ENCODE peak calls at places on chromosomes 3 and 15, in five cellular contexts. R is mucosa of descending colon, F is fibroblast of lung, V is fibroblast of pulmonary artery, S is skeletal muscle cell. O is an unnamed sample.

GRCh38 chr3:156772588-156773206 is 53.5 kb upstream of the LEKR1 start:
- DNase-seq in R (no peak), F (no peak), V (peak), S (no peak), O (no peak)

GRCh38 chr3:185308126-185308754 is 54.4 kb upstream of the EHHADH start:
- DNase-seq in R (no peak), F (peak), V (peak), S (no peak), O (peak)

GRCh38 chr15:66701422-66702034 is 508 bp upstream of the SMAD6 start:
- DNase-seq in R (peak), F (no peak), V (no peak), S (no peak), O (peak)

GRCh38 chr15:67197364-67197695 is 57.1 kb downstream of the AAGAB start:
- DNase-seq in R (no peak), F (no peak), V (no peak), S (no peak), O (no peak)

GRCh38 chr3:71991051-71991450 is 206.1 kb upstream of the PROK2 start:
- DNase-seq in R (no peak), F (no peak), V (no peak), S (no peak), O (no peak)

GRCh38 chr3:197516517-197516889 is 39.3 kb downstream of the BDH1 start:
- DNase-seq in R (no peak), F (peak), V (peak), S (peak), O (no peak)

GRCh38 chr15:90762109-90762508 is 45.0 kb downstream of the BLM start:
- DNase-seq in R (no peak), F (peak), V (peak), S (peak), O (no peak)

GRCh38 chr3:29181149-29181780 is 99.6 kb upstream of the RBMS3 start:
- DNase-seq in R (no peak), F (no peak), V (no peak), S (no peak), O (no peak)

GRCh38 chr3:144112036-144112435 is 140.4 kb downstream of the DIPK2A start:
- DNase-seq in R (no peak), F (no peak), V (no peak), S (no peak), O (no peak)

GRCh38 chr3:188154758-188155574 is 1.0 kb downstream of the LPP start:
- DNase-seq in R (no peak), F (peak), V (peak), S (no peak), O (no peak)

GRCh38 chr3:128275316-128276150 is 122.3 kb downstream of the EEFSEC start:
- DNase-seq in R (no peak), F (no peak), V (no peak), S (no peak), O (no peak)

GRCh38 chr15:90044916-90045371 is 43.8 kb downstream of the ZNF710 start:
- DNase-seq in R (no peak), F (no peak), V (no peak), S (no peak), O (no peak)

GRCh38 chr15:89524184-89524583 is 27.8 kb upstream of the RHCG start:
- DNase-seq in R (no peak), F (no peak), V (no peak), S (no peak), O (no peak)

GRCh38 chr15:73344051-73344450 is 24.7 kb downstream of the HCN4 start:
- DNase-seq in R (no peak), F (no peak), V (no peak), S (no peak), O (no peak)

GRCh38 chr3:147649475-147649874 is 240.3 kb downstream of the ZIC1 start:
- DNase-seq in R (no peak), F (no peak), V (no peak), S (no peak), O (no peak)

GRCh38 chr3:130897316-130897715 is 3.4 kb downstream of the ATP2C1 start:
- DNase-seq in R (no peak), F (no peak), V (no peak), S (no peak), O (no peak)

GRCh38 chr15:81642451-81642990 is 268.5 kb upstream of the TMC3 start:
- DNase-seq in R (no peak), F (peak), V (no peak), S (peak), O (no peak)

GRCh38 chr3:63970596-63971468 is 52.5 kb downstream of the PSMD6 start:
- DNase-seq in R (no peak), F (peak), V (no peak), S (no peak), O (no peak)

GRCh38 chr3:143952569-143953069 is 19.0 kb upstream of the DIPK2A start:
- DNase-seq in R (no peak), F (no peak), V (no peak), S (no peak), O (no peak)

GRCh38 chr3:149277338-149277813 is 55.7 kb upstream of the CP start:
- DNase-seq in R (no peak), F (peak), V (peak), S (peak), O (no peak)

DNA sequence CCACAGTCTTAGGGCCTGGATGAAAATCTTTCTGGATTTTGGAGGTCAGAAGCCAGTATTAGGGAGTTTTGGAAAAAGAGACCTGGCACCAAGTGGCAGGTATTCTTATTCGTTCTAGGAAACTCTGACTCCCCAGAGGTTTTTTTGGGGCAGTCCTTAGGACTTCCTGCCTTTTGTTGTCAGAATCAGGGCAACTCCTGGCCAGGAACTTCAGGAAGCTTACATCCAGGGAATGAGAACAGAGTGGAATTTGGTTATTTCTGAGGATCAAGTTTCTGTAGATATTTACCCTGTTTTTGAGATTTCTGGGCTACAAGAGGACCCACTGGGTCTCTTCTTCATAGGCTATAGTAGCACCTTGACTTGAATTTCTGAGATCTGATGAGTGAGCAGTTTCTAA is 15.5 kb downstream of the SCN10A start:
- DNase-seq in R (no peak), F (no peak), V (no peak), S (no peak), O (no peak)
- H3K4me3 ChIP-seq in R (no peak), F (no peak), V (no peak), S (no peak), O (no peak)

GRCh38 chr3:13080591-13080990 is 7.4 kb upstream of the IQSEC1 start:
- DNase-seq in R (no peak), F (no peak), V (no peak), S (no peak), O (no peak)

GRCh38 chr3:13079051-13079450 is 5.8 kb upstream of the IQSEC1 start:
- DNase-seq in R (no peak), F (no peak), V (no peak), S (no peak), O (no peak)

GRCh38 chr3:13078158-13078905 is 5.1 kb upstream of the IQSEC1 start:
- DNase-seq in R (no peak), F (no peak), V (no peak), S (no peak), O (no peak)

GRCh38 chr3:13080026-13080425 is 6.8 kb upstream of the IQSEC1 start:
- DNase-seq in R (no peak), F (no peak), V (no peak), S (no peak), O (no peak)

DNA sequence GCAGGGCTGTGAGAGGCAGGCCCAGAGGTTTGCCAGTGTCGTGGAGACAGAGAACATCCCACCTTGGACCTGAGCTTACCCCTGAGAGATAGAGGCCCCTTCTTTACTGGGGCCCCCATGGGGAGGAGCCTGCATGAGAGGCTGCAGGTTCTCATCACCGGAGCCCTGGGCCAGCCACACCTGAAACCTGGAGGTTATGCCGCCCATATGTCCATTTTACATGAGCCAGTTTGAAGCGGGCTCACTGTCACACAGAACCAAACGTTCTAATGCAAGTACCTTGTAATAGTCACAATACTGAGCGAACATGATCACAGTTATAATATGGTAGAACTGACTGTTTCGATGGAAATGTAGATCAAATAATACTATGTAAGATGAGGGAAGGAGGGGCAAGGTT is 6.3 kb upstream of the IQSEC1 start:
- DNase-seq in R (no peak), F (no peak), V (no peak), S (no peak), O (no peak)
- H3K4me3 ChIP-seq in R (no peak), F (no peak), V (no peak), S (no peak), O (no peak)

DNA sequence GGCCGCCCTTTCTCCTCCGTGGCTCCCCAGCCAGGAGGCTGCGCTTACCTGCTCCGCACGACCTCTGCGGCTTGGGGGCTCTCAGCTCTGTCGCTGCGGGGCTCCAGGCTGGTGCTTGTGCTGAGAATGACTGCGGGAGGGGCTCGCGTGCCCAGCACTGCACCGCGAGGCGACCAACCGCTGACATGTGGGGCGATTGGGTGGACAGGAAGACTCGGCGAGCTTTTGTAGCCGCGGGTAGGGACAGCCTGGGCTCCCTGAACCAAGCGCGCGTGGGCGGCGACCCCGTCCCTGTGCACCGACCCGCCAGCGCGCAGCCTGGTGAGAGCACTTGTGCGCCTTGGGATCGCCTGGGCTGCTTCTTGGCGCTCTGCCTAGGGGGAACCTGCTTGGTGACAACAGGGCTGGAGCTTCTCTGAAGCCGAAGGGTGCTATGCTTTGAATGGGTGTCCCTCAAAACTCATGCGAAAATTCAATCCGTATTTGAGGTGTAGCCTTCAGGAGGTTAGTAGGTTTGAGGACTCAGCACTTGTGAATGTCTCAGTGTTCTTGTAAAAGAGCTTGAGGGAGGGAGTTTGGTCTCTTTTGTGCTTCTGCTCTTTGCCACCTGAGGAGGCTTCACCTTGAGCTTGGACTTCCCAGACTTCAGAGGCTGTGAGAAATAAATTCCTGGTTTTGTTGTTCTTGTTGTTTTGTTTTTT is 50.4 kb downstream of the IL12A start:
- DNase-seq in R (peak), F (no peak), V (no peak), S (no peak), O (peak)
- H3K4me3 ChIP-seq in R (no peak), F (peak), V (peak), S (peak), O (no peak)

GRCh38 chr3:30475809-30476178 is 130.6 kb upstream of the TGFBR2 start:
- DNase-seq in R (no peak), F (no peak), V (no peak), S (no peak), O (no peak)
- H3K4me3 ChIP-seq in R (no peak), F (no peak), V (no peak), S (no peak), O (no peak)

GRCh38 chr3:57163751-57164150 is 1.4 kb downstream of the IL17RD start:
- DNase-seq in R (no peak), F (no peak), V (no peak), S (no peak), O (no peak)

GRCh38 chr3:57164217-57164605 is 942 bp downstream of the IL17RD start:
- DNase-seq in R (no peak), F (peak), V (peak), S (no peak), O (peak)

GRCh38 chr3:57166660-57167059 is 1.5 kb upstream of the IL17RD start:
- DNase-seq in R (no peak), F (no peak), V (no peak), S (no peak), O (no peak)

GRCh38 chr3:57164606-57165573 is at the start of gene IL17RD:
- DNase-seq in R (peak), F (peak), V (peak), S (peak), O (peak)

GRCh38 chr3:57165637-57166036 is 484 bp upstream of the IL17RD start:
- DNase-seq in R (no peak), F (no peak), V (no peak), S (no peak), O (no peak)
- H3K4me3 ChIP-seq in R (no peak), F (no peak), V (no peak), S (peak), O (no peak)

GRCh38 chr3:51388286-51389029 is 2.6 kb upstream of the RBM15B start:
- DNase-seq in R (no peak), F (no peak), V (no peak), S (no peak), O (no peak)

GRCh38 chr3:51384730-51385473 is at the start of gene MANF:
- DNase-seq in R (peak), F (peak), V (peak), S (peak), O (peak)

GRCh38 chr3:51385621-51386091 is 565 bp downstream of the MANF start:
- DNase-seq in R (no peak), F (no peak), V (no peak), S (no peak), O (no peak)

GRCh38 chr3:51386159-51386851 is 1.2 kb downstream of the MANF start:
- DNase-seq in R (no peak), F (no peak), V (no peak), S (no peak), O (no peak)

DNA sequence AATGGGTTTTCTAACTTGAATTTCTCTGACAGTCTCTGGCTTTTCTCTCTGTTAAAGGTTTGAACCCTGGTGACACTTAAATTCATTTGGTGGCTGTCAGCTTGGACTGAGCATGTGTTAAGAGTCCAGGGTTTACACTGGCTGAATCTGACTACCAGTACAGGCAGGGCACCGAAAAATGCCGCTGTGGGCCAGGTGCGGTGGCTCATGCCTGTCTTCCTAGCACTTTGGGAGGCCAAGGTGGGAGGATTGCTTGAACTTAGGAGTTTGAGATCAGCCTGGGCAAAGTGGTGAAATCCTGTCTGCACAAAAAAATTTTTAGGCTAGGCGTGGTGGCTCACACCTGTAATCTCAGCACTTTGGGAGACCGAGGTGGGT is 1.8 kb downstream of the MANF start:
- DNase-seq in R (no peak), F (no peak), V (no peak), S (no peak), O (peak)
- H3K4me3 ChIP-seq in R (no peak), F (peak), V (peak), S (peak), O (peak)

DNA sequence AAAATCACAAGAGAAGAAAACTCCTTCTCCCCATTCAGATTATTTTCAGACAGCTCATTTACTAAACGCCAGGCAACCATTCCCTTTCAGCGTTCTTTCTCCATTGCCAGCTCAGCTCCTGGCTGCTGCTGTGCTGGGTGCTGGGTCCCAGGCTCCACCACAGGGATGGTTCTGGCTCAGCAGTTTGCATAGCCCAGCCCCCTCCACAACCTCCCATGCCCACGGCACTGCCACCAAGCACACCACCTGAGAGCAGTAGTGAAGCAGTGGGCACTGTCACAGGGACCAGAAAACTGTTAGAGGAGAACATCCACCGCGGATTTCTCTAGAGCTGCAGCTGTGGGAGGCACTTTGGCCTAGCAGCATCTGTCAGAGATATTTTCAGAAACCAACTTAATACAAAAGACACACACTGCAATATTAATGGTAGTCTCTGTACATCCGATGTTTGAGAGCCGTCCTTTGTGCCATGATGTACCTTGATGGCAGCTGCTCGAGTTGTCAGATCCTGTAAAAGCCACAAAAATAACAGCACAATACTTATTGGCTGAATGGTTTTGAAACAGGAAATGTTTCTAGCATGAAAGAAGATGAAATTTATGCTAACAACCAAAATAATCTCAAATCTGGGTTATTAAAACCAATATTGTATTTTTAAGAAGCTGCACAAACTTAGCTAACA is 445.3 kb upstream of the TBL1XR1 start:
- DNase-seq in R (no peak), F (no peak), V (no peak), S (no peak), O (no peak)
- H3K4me3 ChIP-seq in R (no peak), F (no peak), V (no peak), S (no peak), O (no peak)

DNA sequence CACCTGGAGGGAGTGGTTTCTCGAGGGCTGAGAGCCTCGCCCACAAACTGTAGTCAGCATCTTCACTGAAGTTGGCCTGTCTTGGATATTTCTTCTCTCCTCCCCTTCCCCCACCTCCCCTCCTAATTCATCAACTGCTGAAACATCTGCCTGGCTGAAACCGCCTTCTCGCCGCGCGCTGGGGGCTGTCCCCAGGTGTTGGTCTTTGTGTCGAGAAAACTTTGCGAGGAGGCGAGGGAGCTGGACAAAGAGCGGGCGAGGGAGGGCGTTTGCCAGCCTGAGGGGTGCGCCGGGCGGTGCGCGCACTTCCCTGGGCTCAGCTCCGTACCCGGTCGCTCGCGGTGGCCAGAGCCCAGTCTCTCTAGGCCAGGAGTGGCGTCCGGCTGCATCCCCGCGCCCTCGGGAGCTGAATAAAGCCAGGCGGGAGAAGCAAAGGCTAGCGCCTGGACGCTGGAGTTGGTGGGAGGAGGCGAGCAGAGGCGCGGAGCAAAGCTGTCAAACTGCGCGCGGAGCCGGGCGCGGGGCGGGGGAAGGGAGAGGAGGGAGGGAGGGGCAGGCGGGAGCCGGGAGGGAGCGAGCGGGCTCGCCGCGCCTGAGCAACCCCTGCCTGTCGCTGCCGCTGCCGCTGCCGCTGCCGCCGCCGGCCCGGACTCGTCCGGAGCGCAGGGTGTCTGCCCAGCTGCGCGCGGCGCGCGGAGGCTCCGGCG is at the start of gene ST8SIA2:
- DNase-seq in R (no peak), F (peak), V (no peak), S (no peak), O (no peak)
- H3K4me3 ChIP-seq in R (no peak), F (no peak), V (no peak), S (peak), O (no peak)

O was measured in pancreas.